ENCODE peak calls at places on chromosomes 7 and 10, in four cellular contexts. One of them, this sample, is unnamed.

GRCh38 chr7:131057015-131057518 is 270.6 kb upstream of the MKLN1 start:
- DNase-seq in mammary epithelial cell: peak
- DNase-seq in upper lobe of right lung: no peak
- DNase-seq in SJSA1: peak
- DNase-seq in this sample: no peak

GRCh38 chr10:133236411-133237240 is 1.0 kb upstream of the VENTX start:
- DNase-seq in mammary epithelial cell: no peak
- DNase-seq in upper lobe of right lung: no peak
- DNase-seq in SJSA1: no peak
- DNase-seq in this sample: no peak

GRCh38 chr7:116511552-116512523 is 12.3 kb downstream of the CAV2 start:
- DNase-seq in mammary epithelial cell: peak
- DNase-seq in upper lobe of right lung: no peak
- DNase-seq in SJSA1: peak
- DNase-seq in this sample: no peak

GRCh38 chr7:21617916-21618390 is 75.1 kb downstream of the DNAH11 start:
- DNase-seq in mammary epithelial cell: peak
- DNase-seq in upper lobe of right lung: no peak
- DNase-seq in SJSA1: peak
- DNase-seq in this sample: peak

GRCh38 chr7:36153571-36154097 is 580 bp downstream of the EEPD1 start:
- DNase-seq in mammary epithelial cell: no peak
- DNase-seq in upper lobe of right lung: peak
- DNase-seq in SJSA1: no peak
- DNase-seq in this sample: peak

GRCh38 chr10:72800000-72800740 is 93.4 kb upstream of the OIT3 start:
- DNase-seq in mammary epithelial cell: no peak
- DNase-seq in upper lobe of right lung: no peak
- DNase-seq in SJSA1: no peak
- DNase-seq in this sample: no peak

GRCh38 chr7:39017369-39017768 is 39.7 kb downstream of the POU6F2 start:
- DNase-seq in mammary epithelial cell: no peak
- DNase-seq in upper lobe of right lung: no peak
- DNase-seq in SJSA1: no peak
- DNase-seq in this sample: no peak

GRCh38 chr10:46524471-46525176 is 31.8 kb downstream of the GPRIN2 start:
- DNase-seq in mammary epithelial cell: peak
- DNase-seq in upper lobe of right lung: peak
- DNase-seq in SJSA1: peak
- DNase-seq in this sample: no peak

GRCh38 chr7:148566736-148567135 is 23.8 kb upstream of the C7orf33 start:
- DNase-seq in mammary epithelial cell: no peak
- DNase-seq in upper lobe of right lung: no peak
- DNase-seq in SJSA1: no peak
- DNase-seq in this sample: no peak

GRCh38 chr7:112546723-112547513 is 66.1 kb downstream of the LSMEM1 start:
- DNase-seq in mammary epithelial cell: no peak
- DNase-seq in upper lobe of right lung: peak
- DNase-seq in SJSA1: no peak
- DNase-seq in this sample: no peak

GRCh38 chr10:120131183-120131582 is 238.7 kb downstream of the SEC23IP start:
- DNase-seq in mammary epithelial cell: peak
- DNase-seq in upper lobe of right lung: no peak
- DNase-seq in SJSA1: no peak
- DNase-seq in this sample: no peak

GRCh38 chr10:17290226-17290625 is 62.2 kb downstream of the VIM start:
- DNase-seq in mammary epithelial cell: peak
- DNase-seq in upper lobe of right lung: no peak
- DNase-seq in SJSA1: no peak
- DNase-seq in this sample: no peak

GRCh38 chr7:37732880-37733279 is 49.3 kb downstream of the GPR141 start:
- DNase-seq in mammary epithelial cell: no peak
- DNase-seq in upper lobe of right lung: no peak
- DNase-seq in SJSA1: no peak
- DNase-seq in this sample: no peak

GRCh38 chr7:158315881-158316280 is 271.7 kb downstream of the PTPRN2 start:
- DNase-seq in mammary epithelial cell: no peak
- DNase-seq in upper lobe of right lung: no peak
- DNase-seq in SJSA1: peak
- DNase-seq in this sample: no peak

GRCh38 chr7:157758468-157759245 is 421.9 kb downstream of the DNAJB6 start:
- DNase-seq in mammary epithelial cell: no peak
- DNase-seq in upper lobe of right lung: no peak
- DNase-seq in SJSA1: no peak
- DNase-seq in this sample: no peak

GRCh38 chr7:131543298-131543697 is 13.1 kb downstream of the PODXL start:
- DNase-seq in mammary epithelial cell: no peak
- DNase-seq in upper lobe of right lung: peak
- DNase-seq in SJSA1: no peak
- DNase-seq in this sample: no peak

GRCh38 chr7:92785923-92786322 is 50.5 kb downstream of the CDK6 start:
- DNase-seq in mammary epithelial cell: peak
- DNase-seq in upper lobe of right lung: no peak
- DNase-seq in SJSA1: no peak
- DNase-seq in this sample: no peak

GRCh38 chr10:116868722-116869121 is 19.4 kb downstream of the ENO4 start:
- DNase-seq in mammary epithelial cell: no peak
- DNase-seq in upper lobe of right lung: no peak
- DNase-seq in SJSA1: no peak
- DNase-seq in this sample: no peak

GRCh38 chr10:79223001-79223345 is 124.3 kb upstream of the PPIF start:
- DNase-seq in mammary epithelial cell: no peak
- DNase-seq in upper lobe of right lung: no peak
- DNase-seq in SJSA1: no peak
- DNase-seq in this sample: no peak

GRCh38 chr7:107666804-107667203 is 6.2 kb downstream of the SLC26A4 start:
- DNase-seq in mammary epithelial cell: peak
- DNase-seq in upper lobe of right lung: no peak
- DNase-seq in SJSA1: no peak
- DNase-seq in this sample: no peak

GRCh38 chr10:71132321-71132810 is 80.0 kb upstream of the UNC5B start:
- DNase-seq in mammary epithelial cell: no peak
- DNase-seq in upper lobe of right lung: no peak
- DNase-seq in SJSA1: no peak
- DNase-seq in this sample: no peak

GRCh38 chr7:137664846-137665245 is 181.9 kb downstream of the DGKI start:
- DNase-seq in mammary epithelial cell: no peak
- DNase-seq in upper lobe of right lung: no peak
- DNase-seq in SJSA1: no peak
- DNase-seq in this sample: no peak

GRCh38 chr10:11179231-11180105 is 161.8 kb downstream of the CELF2 start:
- DNase-seq in mammary epithelial cell: no peak
- DNase-seq in upper lobe of right lung: no peak
- DNase-seq in SJSA1: no peak
- DNase-seq in this sample: no peak

GRCh38 chr7:102287465-102288146 is 938 bp downstream of the SH2B2 start:
- DNase-seq in mammary epithelial cell: peak
- DNase-seq in upper lobe of right lung: peak
- DNase-seq in SJSA1: no peak
- DNase-seq in this sample: no peak

GRCh38 chr7:151312831-151313809 is 28.5 kb upstream of the NUB1 start:
- DNase-seq in mammary epithelial cell: no peak
- DNase-seq in upper lobe of right lung: no peak
- DNase-seq in SJSA1: peak
- DNase-seq in this sample: no peak

GRCh38 chr10:119602241-119603095 is 5.7 kb upstream of the TIAL1 start:
- DNase-seq in mammary epithelial cell: peak
- DNase-seq in upper lobe of right lung: peak
- DNase-seq in SJSA1: peak
- DNase-seq in this sample: no peak

GRCh38 chr7:88885131-88885530 is 89.6 kb upstream of the TEX47 start:
- DNase-seq in mammary epithelial cell: no peak
- DNase-seq in upper lobe of right lung: no peak
- DNase-seq in SJSA1: no peak
- DNase-seq in this sample: no peak

GRCh38 chr7:106111671-106112117 is 418 bp downstream of the SYPL1 start:
- DNase-seq in mammary epithelial cell: no peak
- DNase-seq in upper lobe of right lung: peak
- DNase-seq in SJSA1: peak
- DNase-seq in this sample: peak

GRCh38 chr10:122494173-122494820 is 32.9 kb downstream of the HTRA1 start:
- DNase-seq in mammary epithelial cell: peak
- DNase-seq in upper lobe of right lung: peak
- DNase-seq in SJSA1: no peak
- DNase-seq in this sample: peak
- H3K4me3 ChIP-seq in mammary epithelial cell: peak
- H3K4me3 ChIP-seq in upper lobe of right lung: no peak
- H3K4me3 ChIP-seq in SJSA1: no peak
- H3K4me3 ChIP-seq in this sample: no peak

GRCh38 chr10:87700031-87700796 is 40.5 kb downstream of the PAPSS2 start:
- DNase-seq in mammary epithelial cell: peak
- DNase-seq in upper lobe of right lung: no peak
- DNase-seq in SJSA1: no peak
- DNase-seq in this sample: no peak
- H3K27ac ChIP-seq in mammary epithelial cell: no peak
- H3K27ac ChIP-seq in upper lobe of right lung: no peak
- H3K27ac ChIP-seq in SJSA1: no peak
- H3K27ac ChIP-seq in this sample: peak

GRCh38 chr7:80703272-80703671 is 64.8 kb downstream of the CD36 start:
- DNase-seq in mammary epithelial cell: no peak
- DNase-seq in upper lobe of right lung: no peak
- DNase-seq in SJSA1: no peak
- DNase-seq in this sample: no peak
- H3K4me3 ChIP-seq in mammary epithelial cell: no peak
- H3K4me3 ChIP-seq in upper lobe of right lung: no peak
- H3K4me3 ChIP-seq in SJSA1: no peak
- H3K4me3 ChIP-seq in this sample: no peak

GRCh38 chr7:76165973-76166403 is 35.7 kb upstream of the SRRM3 start:
- DNase-seq in mammary epithelial cell: no peak
- DNase-seq in upper lobe of right lung: peak
- DNase-seq in SJSA1: no peak
- DNase-seq in this sample: peak
- H3K27ac ChIP-seq in mammary epithelial cell: peak
- H3K27ac ChIP-seq in upper lobe of right lung: peak
- H3K27ac ChIP-seq in SJSA1: no peak
- H3K27ac ChIP-seq in this sample: peak

GRCh38 chr10:89352802-89353201 is 25.0 kb downstream of the IFIT3 start:
- DNase-seq in mammary epithelial cell: no peak
- DNase-seq in upper lobe of right lung: no peak
- DNase-seq in SJSA1: no peak
- DNase-seq in this sample: no peak
- H3K4me3 ChIP-seq in mammary epithelial cell: no peak
- H3K4me3 ChIP-seq in upper lobe of right lung: no peak
- H3K4me3 ChIP-seq in SJSA1: no peak
- H3K4me3 ChIP-seq in this sample: no peak

DNA sequence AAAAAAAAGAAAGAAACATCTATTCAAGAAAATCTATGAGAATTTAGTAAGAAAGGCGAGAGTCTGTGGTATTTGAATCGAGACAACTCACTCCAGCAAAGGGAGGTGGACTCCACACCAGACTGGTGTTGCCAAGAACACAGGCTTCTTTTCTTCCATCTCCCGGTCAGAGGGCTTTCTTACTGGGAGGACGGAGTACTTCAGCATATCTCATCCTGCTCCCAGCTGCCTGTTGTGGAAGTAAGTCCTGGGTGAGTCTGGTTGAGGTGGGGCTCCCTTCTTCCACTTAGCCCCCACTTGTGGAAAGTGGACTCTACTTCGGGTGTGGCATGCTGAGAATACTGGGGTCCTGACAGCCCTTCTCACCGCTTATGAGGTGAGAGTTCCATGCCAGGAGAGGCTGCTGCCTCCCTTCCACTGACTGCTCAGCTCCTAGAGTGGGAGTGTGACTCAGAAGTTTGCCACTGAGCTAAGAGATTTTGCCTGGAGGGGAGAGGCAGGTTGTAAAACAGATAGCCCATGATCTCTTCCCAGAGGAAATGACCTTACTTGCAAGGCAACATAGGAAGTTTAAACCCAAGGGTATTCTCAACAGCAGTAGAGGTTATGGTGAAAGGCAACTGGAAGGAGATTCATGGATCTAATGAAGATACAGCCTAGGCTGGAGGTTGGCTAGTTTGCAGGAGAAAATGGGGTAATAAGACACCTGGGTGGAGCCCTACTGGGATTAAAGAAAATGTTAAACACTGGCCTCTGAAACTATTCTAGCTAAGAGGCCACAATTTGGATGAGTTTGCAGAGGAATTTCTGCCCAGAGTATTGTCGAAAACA is 3.5 kb upstream of the NACAD start:
- DNase-seq in mammary epithelial cell: peak
- DNase-seq in upper lobe of right lung: no peak
- DNase-seq in SJSA1: no peak
- DNase-seq in this sample: no peak
- H3K27ac ChIP-seq in mammary epithelial cell: no peak
- H3K27ac ChIP-seq in upper lobe of right lung: no peak
- H3K27ac ChIP-seq in SJSA1: no peak
- H3K27ac ChIP-seq in this sample: no peak

DNA sequence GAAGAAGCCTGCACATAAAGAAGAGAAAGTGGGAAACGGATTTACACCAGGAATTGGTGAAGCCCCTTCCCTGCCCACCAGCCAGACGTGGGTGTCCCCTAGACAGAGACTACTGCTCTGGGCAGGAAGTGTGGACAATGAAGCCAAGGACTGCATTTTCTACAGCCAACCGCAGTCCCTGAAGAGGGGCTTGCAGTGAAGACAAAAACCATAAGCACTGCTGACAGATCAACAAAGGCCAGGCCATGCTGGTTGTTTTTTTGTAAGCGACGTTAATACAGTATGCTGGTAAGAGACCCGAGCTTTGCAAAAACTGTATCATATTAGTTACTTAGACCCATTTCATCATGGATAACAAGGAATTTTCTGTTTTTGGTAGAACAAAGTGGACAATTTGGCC is 163.7 kb downstream of the PARD3 start:
- DNase-seq in mammary epithelial cell: no peak
- DNase-seq in upper lobe of right lung: no peak
- DNase-seq in SJSA1: no peak
- DNase-seq in this sample: no peak
- H3K4me3 ChIP-seq in mammary epithelial cell: no peak
- H3K4me3 ChIP-seq in upper lobe of right lung: no peak
- H3K4me3 ChIP-seq in SJSA1: no peak
- H3K4me3 ChIP-seq in this sample: no peak

DNA sequence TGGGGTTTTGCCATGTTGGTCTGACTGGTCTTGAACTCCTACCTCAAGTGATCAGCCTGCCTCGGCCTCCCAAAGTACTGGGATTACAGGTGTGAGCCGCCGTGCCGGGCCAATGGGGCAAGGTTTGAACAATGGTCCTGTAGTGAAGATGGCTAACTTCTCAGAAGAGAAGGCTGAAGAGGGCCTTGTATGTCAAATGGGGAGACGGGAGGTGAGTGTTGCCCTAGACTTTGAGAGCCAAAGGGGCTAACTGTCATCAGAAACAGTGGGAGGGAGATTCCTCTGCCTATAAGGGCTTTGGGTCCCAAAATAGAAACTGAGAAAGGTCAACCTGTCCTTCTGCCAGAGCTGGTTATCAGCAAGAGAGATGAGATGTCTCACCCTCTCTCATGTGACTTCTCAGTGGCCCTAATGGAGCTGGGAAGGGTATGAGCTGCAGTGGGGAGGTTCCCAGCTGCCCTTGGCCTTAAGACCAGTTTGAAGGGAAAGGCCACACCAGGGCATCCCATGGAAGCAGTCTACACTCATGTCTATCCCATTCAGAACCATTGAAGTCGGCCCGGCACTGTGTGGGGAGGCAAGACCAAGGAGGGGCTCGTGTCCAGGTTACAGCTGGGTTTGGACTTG is 1.3 kb upstream of the SAMD8 start:
- DNase-seq in mammary epithelial cell: no peak
- DNase-seq in upper lobe of right lung: no peak
- DNase-seq in SJSA1: peak
- DNase-seq in this sample: no peak
- H3K27ac ChIP-seq in mammary epithelial cell: no peak
- H3K27ac ChIP-seq in upper lobe of right lung: no peak
- H3K27ac ChIP-seq in SJSA1: no peak
- H3K27ac ChIP-seq in this sample: peak

GRCh38 chr10:30784521-30784895 is 155.0 kb upstream of the LYZL2 start:
- DNase-seq in mammary epithelial cell: no peak
- DNase-seq in upper lobe of right lung: no peak
- DNase-seq in SJSA1: no peak
- DNase-seq in this sample: no peak
- H3K4me3 ChIP-seq in mammary epithelial cell: peak
- H3K4me3 ChIP-seq in upper lobe of right lung: peak
- H3K4me3 ChIP-seq in SJSA1: peak
- H3K4me3 ChIP-seq in this sample: peak

This sample was measured in right cardiac atrium.